ENCODE peak calls at places on chromosomes 6 and 20, in eight cellular contexts. One of them, this sample, is unnamed.

GRCh38 chr20:49115565-49115964 is 69.5 kb downstream of the CSE1L start:
- DNase-seq in fibroblast of lung: peak; percentile 84
- DNase-seq in PC-3: no peak
- DNase-seq in CD8-positive, alpha-beta T cell: no peak
- DNase-seq in heart right ventricle: no peak
- DNase-seq in right lobe of liver: no peak
- DNase-seq in transverse colon: no peak
- DNase-seq in heart left ventricle: no peak
- DNase-seq in this sample: no peak

GRCh38 chr6:143400258-143401059 is 50.0 kb downstream of the ADAT2 start:
- DNase-seq in fibroblast of lung: peak; percentile 44
- DNase-seq in PC-3: peak; percentile 46
- DNase-seq in CD8-positive, alpha-beta T cell: no peak
- DNase-seq in heart right ventricle: peak; percentile 29
- DNase-seq in right lobe of liver: no peak
- DNase-seq in transverse colon: peak; percentile 23
- DNase-seq in heart left ventricle: no peak
- DNase-seq in this sample: no peak

GRCh38 chr20:5862703-5863039 is 87.7 kb downstream of the TRMT6 start:
- DNase-seq in fibroblast of lung: no peak
- DNase-seq in PC-3: no peak
- DNase-seq in CD8-positive, alpha-beta T cell: no peak
- DNase-seq in heart right ventricle: no peak
- DNase-seq in right lobe of liver: no peak
- DNase-seq in transverse colon: no peak
- DNase-seq in heart left ventricle: no peak
- DNase-seq in this sample: no peak

GRCh38 chr6:169044376-169045230 is 209.0 kb downstream of the THBS2 start:
- DNase-seq in fibroblast of lung: no peak
- DNase-seq in PC-3: no peak
- DNase-seq in CD8-positive, alpha-beta T cell: no peak
- DNase-seq in heart right ventricle: no peak
- DNase-seq in right lobe of liver: no peak
- DNase-seq in transverse colon: no peak
- DNase-seq in heart left ventricle: no peak
- DNase-seq in this sample: no peak

GRCh38 chr6:62283828-62284411 is 2.1 kb downstream of the KHDRBS2 start:
- DNase-seq in fibroblast of lung: peak; percentile 0
- DNase-seq in PC-3: peak; percentile 57
- DNase-seq in CD8-positive, alpha-beta T cell: no peak
- DNase-seq in heart right ventricle: peak; percentile 4
- DNase-seq in right lobe of liver: no peak
- DNase-seq in transverse colon: no peak
- DNase-seq in heart left ventricle: no peak
- DNase-seq in this sample: no peak

GRCh38 chr6:45650527-45651135 is 272.9 kb upstream of the SUPT3H start:
- DNase-seq in fibroblast of lung: peak; percentile 98
- DNase-seq in PC-3: peak; percentile 96
- DNase-seq in CD8-positive, alpha-beta T cell: no peak
- DNase-seq in heart right ventricle: no peak
- DNase-seq in right lobe of liver: no peak
- DNase-seq in transverse colon: no peak
- DNase-seq in heart left ventricle: no peak
- DNase-seq in this sample: no peak

GRCh38 chr20:58651548-58651822 is 402 bp downstream of the STX16 start:
- DNase-seq in fibroblast of lung: no peak
- DNase-seq in PC-3: no peak
- DNase-seq in CD8-positive, alpha-beta T cell: no peak
- DNase-seq in heart right ventricle: peak; percentile 24
- DNase-seq in right lobe of liver: no peak
- DNase-seq in transverse colon: no peak
- DNase-seq in heart left ventricle: no peak
- DNase-seq in this sample: no peak

GRCh38 chr6:42257614-42258013 is 40.0 kb upstream of the MRPS10 start:
- DNase-seq in fibroblast of lung: no peak
- DNase-seq in PC-3: no peak
- DNase-seq in CD8-positive, alpha-beta T cell: no peak
- DNase-seq in heart right ventricle: no peak
- DNase-seq in right lobe of liver: no peak
- DNase-seq in transverse colon: no peak
- DNase-seq in heart left ventricle: no peak
- DNase-seq in this sample: no peak

GRCh38 chr6:170279977-170280688 is 10.7 kb downstream of the DLL1 start:
- DNase-seq in fibroblast of lung: no peak
- DNase-seq in PC-3: peak; percentile 65
- DNase-seq in CD8-positive, alpha-beta T cell: no peak
- DNase-seq in heart right ventricle: peak; percentile 58
- DNase-seq in right lobe of liver: no peak
- DNase-seq in transverse colon: peak; percentile 82
- DNase-seq in heart left ventricle: peak; percentile 81
- DNase-seq in this sample: peak; percentile 73

GRCh38 chr6:13710552-13711383 is 867 bp downstream of the RANBP9 start:
- DNase-seq in fibroblast of lung: peak; percentile 26
- DNase-seq in PC-3: peak; percentile 50
- DNase-seq in CD8-positive, alpha-beta T cell: no peak
- DNase-seq in heart right ventricle: peak; percentile 27
- DNase-seq in right lobe of liver: peak; percentile 78
- DNase-seq in transverse colon: peak; percentile 66
- DNase-seq in heart left ventricle: peak; percentile 77
- DNase-seq in this sample: peak; percentile 68

GRCh38 chr6:56655996-56656395 is 13.3 kb upstream of the DST start:
- DNase-seq in fibroblast of lung: no peak
- DNase-seq in PC-3: no peak
- DNase-seq in CD8-positive, alpha-beta T cell: no peak
- DNase-seq in heart right ventricle: no peak
- DNase-seq in right lobe of liver: no peak
- DNase-seq in transverse colon: no peak
- DNase-seq in heart left ventricle: no peak
- DNase-seq in this sample: no peak

GRCh38 chr20:50244352-50245149 is 53.9 kb downstream of the CEBPB start:
- DNase-seq in fibroblast of lung: no peak
- DNase-seq in PC-3: peak; percentile 82
- DNase-seq in CD8-positive, alpha-beta T cell: no peak
- DNase-seq in heart right ventricle: no peak
- DNase-seq in right lobe of liver: no peak
- DNase-seq in transverse colon: no peak
- DNase-seq in heart left ventricle: no peak
- DNase-seq in this sample: no peak

GRCh38 chr20:58366016-58366415 is 23.0 kb upstream of the VAPB start:
- DNase-seq in fibroblast of lung: no peak
- DNase-seq in PC-3: no peak
- DNase-seq in CD8-positive, alpha-beta T cell: no peak
- DNase-seq in heart right ventricle: no peak
- DNase-seq in right lobe of liver: no peak
- DNase-seq in transverse colon: no peak
- DNase-seq in heart left ventricle: no peak
- DNase-seq in this sample: no peak

GRCh38 chr6:152299336-152299735 is 337.8 kb downstream of the SYNE1 start:
- DNase-seq in fibroblast of lung: no peak
- DNase-seq in PC-3: no peak
- DNase-seq in CD8-positive, alpha-beta T cell: no peak
- DNase-seq in heart right ventricle: no peak
- DNase-seq in right lobe of liver: no peak
- DNase-seq in transverse colon: no peak
- DNase-seq in heart left ventricle: no peak
- DNase-seq in this sample: no peak

GRCh38 chr6:12801141-12801540 is 84.6 kb downstream of the PHACTR1 start:
- DNase-seq in fibroblast of lung: peak; percentile 68
- DNase-seq in PC-3: no peak
- DNase-seq in CD8-positive, alpha-beta T cell: no peak
- DNase-seq in heart right ventricle: no peak
- DNase-seq in right lobe of liver: no peak
- DNase-seq in transverse colon: no peak
- DNase-seq in heart left ventricle: no peak
- DNase-seq in this sample: no peak

GRCh38 chr6:116847234-116847633 is 18.4 kb upstream of the GPRC6A start:
- DNase-seq in fibroblast of lung: peak; percentile 24
- DNase-seq in PC-3: peak; percentile 60
- DNase-seq in CD8-positive, alpha-beta T cell: no peak
- DNase-seq in heart right ventricle: no peak
- DNase-seq in right lobe of liver: no peak
- DNase-seq in transverse colon: no peak
- DNase-seq in heart left ventricle: no peak
- DNase-seq in this sample: no peak

GRCh38 chr6:10413850-10414765 is 766 bp downstream of the TFAP2A start:
- DNase-seq in fibroblast of lung: no peak
- DNase-seq in PC-3: peak; percentile 69
- DNase-seq in CD8-positive, alpha-beta T cell: no peak
- DNase-seq in heart right ventricle: no peak
- DNase-seq in right lobe of liver: no peak
- DNase-seq in transverse colon: no peak
- DNase-seq in heart left ventricle: no peak
- DNase-seq in this sample: no peak

GRCh38 chr6:14713008-14713452 is 532.8 kb upstream of the JARID2 start:
- DNase-seq in fibroblast of lung: peak; percentile 81
- DNase-seq in PC-3: peak; percentile 81
- DNase-seq in CD8-positive, alpha-beta T cell: no peak
- DNase-seq in heart right ventricle: peak; percentile 77
- DNase-seq in right lobe of liver: no peak
- DNase-seq in transverse colon: no peak
- DNase-seq in heart left ventricle: peak; percentile 66
- DNase-seq in this sample: no peak

DNA sequence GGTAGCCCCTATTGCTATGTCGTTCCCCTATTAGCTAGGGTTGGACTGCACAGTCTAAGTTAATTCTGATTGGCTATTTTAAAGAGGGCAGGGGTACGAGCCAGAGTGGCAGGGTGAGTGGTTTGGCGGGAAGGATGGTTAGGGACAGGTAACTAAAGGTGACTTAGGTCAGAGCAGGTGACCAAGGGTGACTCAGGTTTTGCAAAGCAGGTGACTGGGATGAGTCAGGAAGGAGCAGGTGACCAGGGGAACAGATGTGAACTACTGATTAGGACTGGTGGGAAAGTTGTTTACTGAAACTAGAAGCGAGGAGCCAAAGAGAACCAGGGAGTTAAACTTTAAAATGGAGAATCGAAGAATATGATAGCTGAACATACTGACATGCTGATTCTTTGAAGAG is 295.2 kb downstream of the GJA1 start:
- DNase-seq in fibroblast of lung: no peak
- DNase-seq in PC-3: no peak
- DNase-seq in CD8-positive, alpha-beta T cell: no peak
- DNase-seq in heart right ventricle: no peak
- DNase-seq in right lobe of liver: no peak
- DNase-seq in transverse colon: no peak
- DNase-seq in heart left ventricle: no peak
- DNase-seq in this sample: no peak
- TF ChIP-seq CTCF in fibroblast of lung: no peak
- TF ChIP-seq CTCF in PC-3: no peak
- TF ChIP-seq CTCF in CD8-positive, alpha-beta T cell: no peak
- TF ChIP-seq CTCF in heart right ventricle: no peak
- TF ChIP-seq CTCF in right lobe of liver: no peak
- TF ChIP-seq CTCF in transverse colon: no peak
- TF ChIP-seq CTCF in heart left ventricle: no peak
- TF ChIP-seq CTCF in this sample: no peak

DNA sequence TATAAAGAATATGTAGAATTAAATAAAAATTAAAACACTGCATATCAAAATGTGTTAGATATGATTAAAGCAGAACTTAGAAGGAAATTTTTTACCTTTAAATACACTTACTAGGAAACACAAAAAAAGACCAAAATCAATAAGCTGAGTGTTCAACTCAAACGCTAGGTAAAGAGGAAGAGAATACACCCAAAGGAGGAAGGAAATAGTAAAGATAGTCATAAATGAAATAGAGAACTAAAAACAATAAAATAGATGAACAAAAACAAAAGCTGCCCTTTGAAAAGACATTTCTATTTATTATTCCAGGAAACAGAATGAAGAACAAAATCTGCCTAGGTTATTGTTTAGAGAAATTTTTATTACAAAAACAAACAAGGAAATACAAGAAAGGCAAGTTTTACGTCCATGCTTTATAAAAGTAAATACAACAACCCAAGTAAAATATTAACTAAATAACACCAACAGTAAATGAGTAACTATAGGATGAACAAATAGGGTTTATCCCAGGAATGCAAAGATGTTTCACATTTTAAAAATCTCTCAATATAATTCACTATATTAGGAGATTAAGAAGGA is 20.1 kb downstream of the HLA-DMB start:
- DNase-seq in fibroblast of lung: no peak
- DNase-seq in PC-3: no peak
- DNase-seq in CD8-positive, alpha-beta T cell: no peak
- DNase-seq in heart right ventricle: no peak
- DNase-seq in right lobe of liver: no peak
- DNase-seq in transverse colon: no peak
- DNase-seq in heart left ventricle: no peak
- DNase-seq in this sample: no peak
- H3K4me1 ChIP-seq in fibroblast of lung: no peaks in the 10 kb centered on the region
- H3K4me1 ChIP-seq in PC-3: no peaks in the 10 kb centered on the region
- H3K4me1 ChIP-seq in CD8-positive, alpha-beta T cell: no peaks in the 10 kb centered on the region
- H3K4me1 ChIP-seq in heart right ventricle: no peaks in the 10 kb centered on the region
- H3K4me1 ChIP-seq in right lobe of liver: no peaks in the 10 kb centered on the region
- H3K4me1 ChIP-seq in transverse colon: peaks cover 17% of the 10 kb centered on the region
- H3K4me1 ChIP-seq in heart left ventricle: no peaks in the 10 kb centered on the region
- H3K4me1 ChIP-seq in this sample: peaks cover 16% of the 10 kb centered on the region

DNA sequence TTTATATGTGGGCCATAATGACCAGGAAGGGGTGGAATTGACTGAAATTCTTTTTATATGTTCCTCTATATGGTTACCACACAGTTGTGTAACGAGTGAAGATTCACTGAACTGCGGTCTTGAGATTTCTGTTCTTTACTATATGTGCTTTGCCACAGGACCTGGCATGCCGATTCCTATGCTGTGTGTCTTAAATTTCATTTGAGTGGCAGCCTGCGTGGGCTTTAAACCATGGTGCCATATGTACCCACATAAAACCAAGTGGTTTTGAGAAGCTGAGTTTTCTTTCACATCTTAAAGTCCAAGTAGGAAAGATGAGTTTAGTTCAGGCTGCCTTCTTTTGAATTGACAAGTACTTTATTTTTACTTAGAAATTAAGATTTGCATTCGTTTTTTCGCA is 101.1 kb downstream of the DOK5 start:
- DNase-seq in fibroblast of lung: no peak
- DNase-seq in PC-3: no peak
- DNase-seq in CD8-positive, alpha-beta T cell: no peak
- DNase-seq in heart right ventricle: no peak
- DNase-seq in right lobe of liver: no peak
- DNase-seq in transverse colon: no peak
- DNase-seq in heart left ventricle: no peak
- DNase-seq in this sample: no peak
- H3K4me3 ChIP-seq in fibroblast of lung: no peak overlapping the region
- H3K4me3 ChIP-seq in PC-3: no peak overlapping the region
- H3K4me3 ChIP-seq in CD8-positive, alpha-beta T cell: no peak overlapping the region
- H3K4me3 ChIP-seq in heart right ventricle: no peak overlapping the region
- H3K4me3 ChIP-seq in right lobe of liver: no peak overlapping the region
- H3K4me3 ChIP-seq in transverse colon: no peak overlapping the region
- H3K4me3 ChIP-seq in heart left ventricle: no peak overlapping the region
- H3K4me3 ChIP-seq in this sample: no peak overlapping the region

DNA sequence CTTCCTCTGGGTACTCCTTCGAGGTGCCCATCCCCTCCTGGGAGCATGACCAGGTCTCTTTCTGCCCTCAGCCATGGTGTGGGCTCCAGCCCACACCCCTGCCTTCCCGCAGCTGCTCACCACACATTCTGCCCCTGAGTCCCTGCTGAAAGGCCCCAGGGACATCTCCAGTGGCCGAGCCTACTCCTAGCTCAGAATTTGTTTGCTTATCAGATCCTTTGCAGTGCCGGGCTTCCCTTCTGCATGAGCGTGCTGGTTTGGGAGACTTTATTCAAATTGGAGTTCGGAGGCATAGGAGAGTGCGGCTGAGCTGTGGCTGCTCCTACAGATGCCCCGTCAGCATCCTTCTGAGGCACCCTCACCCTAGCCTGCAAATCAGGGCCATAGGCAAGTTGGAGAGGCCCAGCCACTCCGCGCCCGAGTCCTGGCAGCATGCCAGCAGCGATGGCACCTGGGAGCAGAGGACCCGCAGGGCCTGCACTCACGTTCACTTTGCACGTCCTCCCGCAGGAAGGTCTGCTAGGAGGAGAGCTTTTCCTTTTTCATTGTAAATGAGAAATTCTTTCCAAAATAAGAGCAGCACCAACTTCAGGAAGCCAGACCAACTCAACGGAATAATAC is 327.3 kb downstream of the QKI start:
- DNase-seq in fibroblast of lung: no peak
- DNase-seq in PC-3: no peak
- DNase-seq in CD8-positive, alpha-beta T cell: no peak
- DNase-seq in heart right ventricle: no peak
- DNase-seq in right lobe of liver: no peak
- DNase-seq in transverse colon: no peak
- DNase-seq in heart left ventricle: no peak
- DNase-seq in this sample: no peak
- TF ChIP-seq CTCF in fibroblast of lung: no peak
- TF ChIP-seq CTCF in PC-3: no peak
- TF ChIP-seq CTCF in CD8-positive, alpha-beta T cell: no peak
- TF ChIP-seq CTCF in heart right ventricle: no peak
- TF ChIP-seq CTCF in right lobe of liver: no peak
- TF ChIP-seq CTCF in transverse colon: no peak
- TF ChIP-seq CTCF in heart left ventricle: no peak
- TF ChIP-seq CTCF in this sample: no peak